ENCODE peak calls at places on chromosomes 12 and 14, in ten cellular contexts. One of them, this sample, is unnamed.

GRCh38 chr14:99316281-99317163 is 44.5 kb upstream of the BCL11B start:
- DNase-seq in RKO: no peak
- DNase-seq in CD8-positive, alpha-beta T cell: no peak
- DNase-seq in non-pigmented ciliary epithelial cell: no peak
- DNase-seq in aorta: no peak
- DNase-seq in activated T-helper 1 cell treated with anti-CD3 and anti-CD28 coated beads, Interleukin-12 subunit alpha, Interleukin-12 subunit beta, Interleukin-2, Interleukin-4 antibody, amounts not matched to agents 30 ng/mL and 10 ng/mL and 1 ng/mL, durations not matched to agents 14 hours and 24 hours and 36 hours: no peak
- DNase-seq in right lobe of liver: peak
- DNase-seq in stimulated activated CD4-positive, alpha-beta T cell treated with anti-CD3 and anti-CD28 coated beads, Interleukin-2, amount 100 ng/mL, for 24 hours: no peak
- DNase-seq in left ventricle myocardium inferior: no peak
- DNase-seq in GM23338: no peak
- DNase-seq in this sample: no peak

GRCh38 chr12:89874146-89874545 is 165.5 kb upstream of the ATP2B1 start:
- DNase-seq in RKO: no peak
- DNase-seq in CD8-positive, alpha-beta T cell: no peak
- DNase-seq in non-pigmented ciliary epithelial cell: no peak
- DNase-seq in aorta: peak
- DNase-seq in activated T-helper 1 cell treated with anti-CD3 and anti-CD28 coated beads, Interleukin-12 subunit alpha, Interleukin-12 subunit beta, Interleukin-2, Interleukin-4 antibody, amounts not matched to agents 30 ng/mL and 10 ng/mL and 1 ng/mL, durations not matched to agents 14 hours and 24 hours and 36 hours: no peak
- DNase-seq in right lobe of liver: no peak
- DNase-seq in stimulated activated CD4-positive, alpha-beta T cell treated with anti-CD3 and anti-CD28 coated beads, Interleukin-2, amount 100 ng/mL, for 24 hours: no peak
- DNase-seq in left ventricle myocardium inferior: peak
- DNase-seq in GM23338: no peak
- DNase-seq in this sample: no peak

GRCh38 chr14:100683578-100683977 is 43.1 kb upstream of the DLK1 start:
- DNase-seq in RKO: no peak
- DNase-seq in CD8-positive, alpha-beta T cell: no peak
- DNase-seq in non-pigmented ciliary epithelial cell: no peak
- DNase-seq in aorta: no peak
- DNase-seq in activated T-helper 1 cell treated with anti-CD3 and anti-CD28 coated beads, Interleukin-12 subunit alpha, Interleukin-12 subunit beta, Interleukin-2, Interleukin-4 antibody, amounts not matched to agents 30 ng/mL and 10 ng/mL and 1 ng/mL, durations not matched to agents 14 hours and 24 hours and 36 hours: no peak
- DNase-seq in right lobe of liver: no peak
- DNase-seq in stimulated activated CD4-positive, alpha-beta T cell treated with anti-CD3 and anti-CD28 coated beads, Interleukin-2, amount 100 ng/mL, for 24 hours: no peak
- DNase-seq in left ventricle myocardium inferior: no peak
- DNase-seq in GM23338: no peak
- DNase-seq in this sample: no peak

GRCh38 chr14:51780741-51781140 is 79.7 kb upstream of the GNG2 start:
- DNase-seq in RKO: peak
- DNase-seq in CD8-positive, alpha-beta T cell: no peak
- DNase-seq in non-pigmented ciliary epithelial cell: peak
- DNase-seq in aorta: no peak
- DNase-seq in activated T-helper 1 cell treated with anti-CD3 and anti-CD28 coated beads, Interleukin-12 subunit alpha, Interleukin-12 subunit beta, Interleukin-2, Interleukin-4 antibody, amounts not matched to agents 30 ng/mL and 10 ng/mL and 1 ng/mL, durations not matched to agents 14 hours and 24 hours and 36 hours: no peak
- DNase-seq in right lobe of liver: no peak
- DNase-seq in stimulated activated CD4-positive, alpha-beta T cell treated with anti-CD3 and anti-CD28 coated beads, Interleukin-2, amount 100 ng/mL, for 24 hours: no peak
- DNase-seq in left ventricle myocardium inferior: no peak
- DNase-seq in GM23338: peak
- DNase-seq in this sample: no peak

GRCh38 chr14:96735509-96735908 is 61.7 kb upstream of the VRK1 start:
- DNase-seq in RKO: no peak
- DNase-seq in CD8-positive, alpha-beta T cell: no peak
- DNase-seq in non-pigmented ciliary epithelial cell: no peak
- DNase-seq in aorta: no peak
- DNase-seq in activated T-helper 1 cell treated with anti-CD3 and anti-CD28 coated beads, Interleukin-12 subunit alpha, Interleukin-12 subunit beta, Interleukin-2, Interleukin-4 antibody, amounts not matched to agents 30 ng/mL and 10 ng/mL and 1 ng/mL, durations not matched to agents 14 hours and 24 hours and 36 hours: no peak
- DNase-seq in right lobe of liver: no peak
- DNase-seq in stimulated activated CD4-positive, alpha-beta T cell treated with anti-CD3 and anti-CD28 coated beads, Interleukin-2, amount 100 ng/mL, for 24 hours: no peak
- DNase-seq in left ventricle myocardium inferior: no peak
- DNase-seq in GM23338: no peak
- DNase-seq in this sample: no peak

GRCh38 chr14:20624495-20625070 is 16.9 kb downstream of the OR6S1 start:
- DNase-seq in RKO: peak
- DNase-seq in CD8-positive, alpha-beta T cell: no peak
- DNase-seq in non-pigmented ciliary epithelial cell: no peak
- DNase-seq in aorta: peak
- DNase-seq in activated T-helper 1 cell treated with anti-CD3 and anti-CD28 coated beads, Interleukin-12 subunit alpha, Interleukin-12 subunit beta, Interleukin-2, Interleukin-4 antibody, amounts not matched to agents 30 ng/mL and 10 ng/mL and 1 ng/mL, durations not matched to agents 14 hours and 24 hours and 36 hours: peak
- DNase-seq in right lobe of liver: peak
- DNase-seq in stimulated activated CD4-positive, alpha-beta T cell treated with anti-CD3 and anti-CD28 coated beads, Interleukin-2, amount 100 ng/mL, for 24 hours: peak
- DNase-seq in left ventricle myocardium inferior: peak
- DNase-seq in GM23338: peak
- DNase-seq in this sample: peak

GRCh38 chr14:67411820-67412421 is at the start of gene PLEK2:
- DNase-seq in RKO: peak
- DNase-seq in CD8-positive, alpha-beta T cell: peak
- DNase-seq in non-pigmented ciliary epithelial cell: no peak
- DNase-seq in aorta: peak
- DNase-seq in activated T-helper 1 cell treated with anti-CD3 and anti-CD28 coated beads, Interleukin-12 subunit alpha, Interleukin-12 subunit beta, Interleukin-2, Interleukin-4 antibody, amounts not matched to agents 30 ng/mL and 10 ng/mL and 1 ng/mL, durations not matched to agents 14 hours and 24 hours and 36 hours: peak
- DNase-seq in right lobe of liver: peak
- DNase-seq in stimulated activated CD4-positive, alpha-beta T cell treated with anti-CD3 and anti-CD28 coated beads, Interleukin-2, amount 100 ng/mL, for 24 hours: peak
- DNase-seq in left ventricle myocardium inferior: no peak
- DNase-seq in GM23338: peak
- DNase-seq in this sample: peak

GRCh38 chr12:38151991-38152700 is 164.4 kb upstream of the ALG10B start:
- DNase-seq in RKO: no peak
- DNase-seq in CD8-positive, alpha-beta T cell: no peak
- DNase-seq in non-pigmented ciliary epithelial cell: no peak
- DNase-seq in aorta: no peak
- DNase-seq in activated T-helper 1 cell treated with anti-CD3 and anti-CD28 coated beads, Interleukin-12 subunit alpha, Interleukin-12 subunit beta, Interleukin-2, Interleukin-4 antibody, amounts not matched to agents 30 ng/mL and 10 ng/mL and 1 ng/mL, durations not matched to agents 14 hours and 24 hours and 36 hours: no peak
- DNase-seq in right lobe of liver: no peak
- DNase-seq in stimulated activated CD4-positive, alpha-beta T cell treated with anti-CD3 and anti-CD28 coated beads, Interleukin-2, amount 100 ng/mL, for 24 hours: no peak
- DNase-seq in left ventricle myocardium inferior: no peak
- DNase-seq in GM23338: no peak
- DNase-seq in this sample: no peak

GRCh38 chr12:104622942-104623341 is 166.2 kb downstream of the CHST11 start:
- DNase-seq in RKO: no peak
- DNase-seq in CD8-positive, alpha-beta T cell: no peak
- DNase-seq in non-pigmented ciliary epithelial cell: no peak
- DNase-seq in aorta: no peak
- DNase-seq in activated T-helper 1 cell treated with anti-CD3 and anti-CD28 coated beads, Interleukin-12 subunit alpha, Interleukin-12 subunit beta, Interleukin-2, Interleukin-4 antibody, amounts not matched to agents 30 ng/mL and 10 ng/mL and 1 ng/mL, durations not matched to agents 14 hours and 24 hours and 36 hours: no peak
- DNase-seq in right lobe of liver: no peak
- DNase-seq in stimulated activated CD4-positive, alpha-beta T cell treated with anti-CD3 and anti-CD28 coated beads, Interleukin-2, amount 100 ng/mL, for 24 hours: no peak
- DNase-seq in left ventricle myocardium inferior: no peak
- DNase-seq in GM23338: peak
- DNase-seq in this sample: no peak

GRCh38 chr14:97164014-97164413 is 366.8 kb downstream of the VRK1 start:
- DNase-seq in RKO: no peak
- DNase-seq in CD8-positive, alpha-beta T cell: no peak
- DNase-seq in non-pigmented ciliary epithelial cell: no peak
- DNase-seq in aorta: no peak
- DNase-seq in activated T-helper 1 cell treated with anti-CD3 and anti-CD28 coated beads, Interleukin-12 subunit alpha, Interleukin-12 subunit beta, Interleukin-2, Interleukin-4 antibody, amounts not matched to agents 30 ng/mL and 10 ng/mL and 1 ng/mL, durations not matched to agents 14 hours and 24 hours and 36 hours: no peak
- DNase-seq in right lobe of liver: no peak
- DNase-seq in stimulated activated CD4-positive, alpha-beta T cell treated with anti-CD3 and anti-CD28 coated beads, Interleukin-2, amount 100 ng/mL, for 24 hours: no peak
- DNase-seq in left ventricle myocardium inferior: no peak
- DNase-seq in GM23338: no peak
- DNase-seq in this sample: no peak